ENCODE peak calls at places on chromosome 17, in four cellular contexts. X is aorta; T is stimulated activated CD4-positive, alpha-beta T cell treated with anti-CD3 and anti-CD28 coated beads, Interleukin-1b, Interleukin-23, amount 100 ng/mL, for 1 hour; E is right atrium auricular region. Q is an unnamed sample.

GRCh38 chr17:72338847-72339790 is 218.3 kb downstream of the SOX9 start:
- DNase-seq in X (peak), T (no peak), E (peak), Q (no peak)

GRCh38 chr17:45197108-45197507 is 24.6 kb upstream of the FMNL1 start:
- DNase-seq in E (no peak), T (no peak), X (no peak), Q (no peak)

GRCh38 chr17:81867123-81867951 is 3.8 kb downstream of the ARHGDIA start:
- DNase-seq in E (no peak), T (no peak), X (no peak), Q (no peak)

GRCh38 chr17:9432867-9433495 is 142.6 kb downstream of the STX8 start:
- DNase-seq in T (no peak), X (no peak), E (no peak), Q (no peak)

GRCh38 chr17:14859521-14859920 is 405.6 kb downstream of the PMP22 start:
- DNase-seq in X (no peak), T (no peak), E (no peak), Q (no peak)

GRCh38 chr17:12136646-12137045 is 116.0 kb downstream of the MAP2K4 start:
- DNase-seq in T (no peak), X (no peak), E (no peak), Q (no peak)

GRCh38 chr17:15498107-15498506 is 30.7 kb upstream of the CDRT4 start:
- DNase-seq in E (no peak), X (no peak), T (no peak), Q (no peak)

GRCh38 chr17:35605753-35606152 is 18.6 kb downstream of the AP2B1 start:
- DNase-seq in X (no peak), E (no peak), T (no peak), Q (no peak)

GRCh38 chr17:7862692-7863437 is 5.1 kb downstream of the CYB5D1 start:
- DNase-seq in X (no peak), T (no peak), E (no peak), Q (no peak)

GRCh38 chr17:42155614-42156045 is 841 bp upstream of the RAB5C start:
- DNase-seq in T (no peak), E (no peak), X (no peak), Q (no peak)

GRCh38 chr17:68381076-68381900 is 76.0 kb downstream of the WIPI1 start:
- DNase-seq in T (no peak), E (no peak), X (no peak), Q (no peak)

GRCh38 chr17:75048396-75048933 is 1.4 kb downstream of the KCTD2 start:
- DNase-seq in T (no peak), X (no peak), E (no peak), Q (no peak)

GRCh38 chr17:74921045-74921681 is 1.9 kb downstream of the USH1G start:
- DNase-seq in X (no peak), E (no peak), T (no peak), Q (no peak)

GRCh38 chr17:22161376-22161775 is 469.1 kb downstream of the KCNJ18 start:
- DNase-seq in X (no peak), T (no peak), E (no peak), Q (no peak)